ENCODE peak calls at places on chromosomes 11 and 22, in nine cellular contexts. F, J, Z, T, H, W, X, V and D are unnamed samples.

GRCh38 chr11:131624526-131624925 is 254.1 kb downstream of the NTM start:
- DNase-seq in J (no peak), V (no peak), F (no peak), T (no peak), W (no peak), X (no peak), Z (no peak), H (no peak), D (no peak)

GRCh38 chr11:62508336-62509058 is 38.1 kb downstream of the AHNAK start:
- DNase-seq in V (no peak), X (peak), H (peak), W (peak), J (peak), F (peak), T (no peak), Z (peak), D (peak)

GRCh38 chr22:48257690-48258065 is 1495.2 kb downstream of the TBC1D22A start:
- DNase-seq in F (peak), T (no peak), W (no peak), V (no peak), H (no peak), Z (no peak), J (no peak), X (no peak), D (peak)

GRCh38 chr11:126146454-126147192 is 64.8 kb downstream of the RPUSD4 start:
- DNase-seq in F (peak), V (no peak), J (peak), T (no peak), Z (no peak), X (no peak), H (no peak), W (no peak), D (no peak)

GRCh38 chr22:29306830-29307657 is 594 bp downstream of the GAS2L1 start:
- DNase-seq in X (peak), T (no peak), J (peak), W (peak), V (no peak), Z (no peak), H (peak), F (peak), D (no peak)

GRCh38 chr11:108069947-108070346 is 51.4 kb upstream of the ACAT1 start:
- DNase-seq in H (peak), Z (no peak), T (no peak), X (no peak), F (no peak), J (no peak), V (no peak), W (no peak), D (no peak)

GRCh38 chr11:96256604-96257003 is 86.4 kb downstream of the MAML2 start:
- DNase-seq in J (no peak), F (no peak), T (no peak), V (no peak), Z (no peak), H (no peak), X (no peak), W (no peak), D (no peak)

GRCh38 chr11:123020968-123021367 is 39.3 kb upstream of the BSX start:
- DNase-seq in H (peak), T (no peak), F (peak), Z (no peak), X (no peak), W (peak), V (peak), J (peak), D (no peak)

GRCh38 chr11:73661035-73661628 is 14.8 kb downstream of the PLEKHB1 start:
- DNase-seq in X (peak), V (peak), F (peak), J (peak), T (no peak), H (peak), Z (peak), W (peak), D (peak)

GRCh38 chr22:21674611-21675010 is 8.8 kb downstream of the PPIL2 start:
- DNase-seq in V (no peak), X (no peak), Z (no peak), W (no peak), T (no peak), J (no peak), H (no peak), F (no peak), D (no peak)

GRCh38 chr11:15901046-15901445 is 455.3 kb downstream of the SOX6 start:
- DNase-seq in W (peak), F (peak), J (no peak), V (no peak), X (no peak), Z (no peak), T (no peak), H (peak), D (no peak)

GRCh38 chr22:22810018-22810427 is 77.6 kb upstream of the IGLL5 start:
- DNase-seq in X (no peak), J (peak), F (peak), W (peak), Z (no peak), T (no peak), H (peak), V (no peak), D (no peak)

GRCh38 chr11:63738720-63739360 is 29.7 kb downstream of the ZFTA start:
- DNase-seq in W (peak), X (peak), H (peak), Z (peak), J (peak), V (peak), T (no peak), F (peak), D (peak)

GRCh38 chr11:17351171-17351509 is 460 bp upstream of the NCR3LG1 start:
- DNase-seq in V (no peak), X (no peak), Z (no peak), J (no peak), W (no peak), F (no peak), T (no peak), H (no peak), D (no peak)
- TF ChIP-seq CTCF in V (no peak), X (no peak), Z (no peak), J (peak), W (no peak), F (peak), T (peak), H (peak), D (no peak)

GRCh38 chr11:57491371-57492061 is 24.0 kb downstream of the SLC43A1 start:
- DNase-seq in Z (peak), H (peak), V (no peak), W (peak), T (no peak), J (peak), X (no peak), F (peak), D (no peak)
- TF ChIP-seq CTCF in Z (peak), H (peak), V (peak), W (peak), T (peak), J (peak), X (no peak), F (peak), D (no peak)

GRCh38 chr11:128453444-128454336 is 133.7 kb downstream of the ETS1 start:
- DNase-seq in F (no peak), W (peak), H (peak), T (no peak), V (peak), X (no peak), Z (no peak), J (no peak), D (no peak)

GRCh38 chr11:128448981-128449713 is 138.2 kb downstream of the ETS1 start:
- DNase-seq in F (no peak), Z (no peak), W (no peak), X (no peak), H (peak), V (no peak), T (no peak), J (no peak), D (no peak)

GRCh38 chr11:128450882-128451647 is 136.3 kb downstream of the ETS1 start:
- DNase-seq in F (no peak), W (no peak), X (no peak), T (no peak), H (no peak), Z (no peak), J (no peak), V (no peak), D (no peak)

GRCh38 chr11:128448487-128448886 is 138.9 kb downstream of the ETS1 start:
- DNase-seq in F (peak), W (peak), Z (no peak), V (no peak), T (peak), X (no peak), H (no peak), J (no peak), D (no peak)

GRCh38 chr11:128451651-128452470 is 135.5 kb downstream of the ETS1 start:
- DNase-seq in H (peak), J (peak), V (no peak), Z (no peak), W (peak), T (no peak), F (no peak), X (no peak), D (no peak)
- TF ChIP-seq CTCF in H (no peak), J (no peak), V (no peak), Z (no peak), W (no peak), T (no peak), F (no peak), X (no peak), D (no peak)

GRCh38 chr22:37571258-37571991 is 8.5 kb downstream of the LGALS2 start:
- DNase-seq in T (no peak), V (no peak), J (no peak), H (no peak), W (peak), Z (no peak), X (no peak), F (no peak), D (no peak)
- TF ChIP-seq CTCF in T (peak), V (peak), J (no peak), H (peak), W (peak), Z (no peak), X (no peak), F (peak), D (no peak)

GRCh38 chr11:11370263-11371060 is 17.4 kb upstream of the CSNK2A3 start:
- DNase-seq in X (no peak), V (no peak), F (no peak), T (no peak), H (no peak), Z (no peak), W (no peak), J (no peak), D (no peak)
- TF ChIP-seq CTCF in X (no peak), V (no peak), F (no peak), T (no peak), H (no peak), Z (no peak), W (no peak), J (no peak), D (no peak)

GRCh38 chr11:60077216-60077817 is 11.1 kb upstream of the MS4A2 start:
- DNase-seq in W (no peak), X (no peak), T (no peak), H (no peak), V (no peak), Z (no peak), J (no peak), F (no peak), D (no peak)

GRCh38 chr11:60078742-60079141 is 9.7 kb upstream of the MS4A2 start:
- DNase-seq in V (no peak), T (no peak), H (no peak), Z (no peak), F (no peak), J (no peak), X (no peak), W (no peak), D (no peak)

GRCh38 chr11:60080523-60080922 is 7.9 kb upstream of the MS4A2 start:
- DNase-seq in W (no peak), V (no peak), Z (no peak), T (no peak), J (no peak), H (no peak), X (no peak), F (no peak), D (no peak)

GRCh38 chr11:60078021-60078420 is 10.4 kb upstream of the MS4A2 start:
- DNase-seq in F (no peak), V (no peak), J (no peak), W (no peak), Z (no peak), T (no peak), X (no peak), H (no peak), D (no peak)
- TF ChIP-seq CTCF in F (no peak), V (no peak), J (no peak), W (no peak), Z (no peak), T (no peak), X (no peak), H (no peak), D (no peak)